ENCODE peak calls at places on chromosomes 5 and 9, in nine cellular contexts. C, K, M, Z, O, J, I, L and P are unnamed samples.

GRCh38 chr5:16673241-16673998 is 56.6 kb upstream of the RETREG1 start:
- DNase-seq in C (no peak), K (no peak), M (peak), Z (no peak), O (no peak), J (no peak), I (no peak), L (no peak), P (peak)

GRCh38 chr5:42950466-42951168 is 89.5 kb downstream of the ANXA2R start:
- DNase-seq in C (peak), K (peak), M (peak), Z (peak), O (peak), J (peak), I (peak), L (peak), P (peak)

GRCh38 chr5:83377131-83377865 is 94.2 kb upstream of the VCAN start:
- DNase-seq in C (no peak), K (peak), M (peak), Z (no peak), O (no peak), J (peak), I (peak), L (peak), P (no peak)

GRCh38 chr9:135046156-135047025 is 41.1 kb upstream of the OLFM1 start:
- DNase-seq in C (no peak), K (no peak), M (no peak), Z (no peak), O (no peak), J (no peak), I (no peak), L (no peak), P (no peak)

GRCh38 chr9:135789838-135790291 is 87.9 kb downstream of the KCNT1 start:
- DNase-seq in C (no peak), K (no peak), M (no peak), Z (no peak), O (no peak), J (no peak), I (no peak), L (no peak), P (no peak)

GRCh38 chr9:8095531-8096223 is 296.1 kb upstream of the DMAC1 start:
- DNase-seq in C (no peak), K (no peak), M (no peak), Z (no peak), O (no peak), J (no peak), I (no peak), L (no peak), P (no peak)

GRCh38 chr9:129464972-129465833 is 155.7 kb downstream of the C9orf50 start:
- DNase-seq in C (no peak), K (peak), M (peak), Z (no peak), O (peak), J (no peak), I (no peak), L (peak), P (no peak)

GRCh38 chr5:103270581-103270980 is 12.0 kb downstream of the MACIR start:
- DNase-seq in C (no peak), K (no peak), M (no peak), Z (no peak), O (no peak), J (no peak), I (no peak), L (no peak), P (no peak)

GRCh38 chr5:142819816-142820215 is 49.6 kb downstream of the ARHGAP26 start:
- DNase-seq in C (no peak), K (peak), M (peak), Z (no peak), O (no peak), J (peak), I (peak), L (no peak), P (no peak)

GRCh38 chr9:137955224-137955570 is 77.6 kb downstream of the CACNA1B start:
- DNase-seq in C (no peak), K (no peak), M (no peak), Z (no peak), O (no peak), J (no peak), I (no peak), L (no peak), P (no peak)

GRCh38 chr5:141853895-141854626 is 24.1 kb downstream of the PCDH1 start:
- DNase-seq in C (no peak), K (no peak), M (no peak), Z (no peak), O (no peak), J (no peak), I (no peak), L (no peak), P (no peak)

GRCh38 chr5:111070272-111071134 is 1.0 kb upstream of the TSLP start:
- DNase-seq in C (no peak), K (peak), M (peak), Z (no peak), O (peak), J (no peak), I (no peak), L (no peak), P (no peak)

GRCh38 chr5:52864376-52864775 is 76.7 kb downstream of the ITGA1 start:
- DNase-seq in C (no peak), K (peak), M (peak), Z (no peak), O (no peak), J (no peak), I (peak), L (peak), P (no peak)